ENCODE peak calls at places on chromosomes 6 and 20, in six cellular contexts. C, G, Z, D, T and F are unnamed samples.

GRCh38 chr20:47792021-47792618 is 6.8 kb upstream of the SULF2 start:
- DNase-seq in C (peak), T (peak), D (no peak), G (peak), Z (peak), F (peak)

GRCh38 chr6:154302111-154302752 is 54.4 kb downstream of the IPCEF1 start:
- DNase-seq in Z (peak), T (no peak), C (peak), D (no peak), G (no peak), F (peak)

GRCh38 chr6:5995705-5996686 is 10.7 kb downstream of the NRN1 start:
- DNase-seq in Z (no peak), C (peak), D (peak), G (peak), T (peak), F (no peak)

GRCh38 chr6:152634773-152635172 is 2.4 kb downstream of the SYNE1 start:
- DNase-seq in T (no peak), C (no peak), G (no peak), Z (no peak), D (peak), F (no peak)

GRCh38 chr6:79302341-79302740 is 67.9 kb upstream of the HMGN3 start:
- DNase-seq in T (no peak), C (no peak), Z (no peak), D (no peak), G (no peak), F (no peak)

GRCh38 chr6:167688123-167688522 is 138.6 kb upstream of the AFDN start:
- DNase-seq in T (no peak), G (no peak), C (no peak), D (peak), Z (no peak), F (no peak)

GRCh38 chr20:59564171-59564570 is 40.2 kb upstream of the PHACTR3 start:
- DNase-seq in G (no peak), C (no peak), D (no peak), Z (no peak), T (no peak), F (no peak)

GRCh38 chr6:163180874-163181541 is 233.5 kb upstream of the QKI start:
- DNase-seq in T (peak), C (peak), G (peak), Z (peak), D (no peak), F (no peak)

GRCh38 chr6:15253107-15254073 is 7.5 kb downstream of the JARID2 start:
- DNase-seq in Z (no peak), D (no peak), C (no peak), T (no peak), G (no peak), F (no peak)

GRCh38 chr20:48295445-48295903 is 510.2 kb upstream of the SULF2 start:
- DNase-seq in G (no peak), Z (peak), C (no peak), D (no peak), T (peak), F (peak)

GRCh38 chr6:146598785-146599405 is at the start of gene ADGB:
- DNase-seq in G (peak), D (peak), C (peak), Z (no peak), T (peak), F (no peak)

GRCh38 chr6:137659871-137660270 is 165.7 kb upstream of the OLIG3 start:
- DNase-seq in Z (no peak), D (no peak), T (no peak), G (no peak), C (no peak), F (no peak)

GRCh38 chr20:53087034-53087777 is 115.0 kb downstream of the TSHZ2 start:
- DNase-seq in Z (no peak), T (no peak), D (no peak), C (no peak), G (no peak), F (no peak)

GRCh38 chr6:15308445-15309213 is 62.8 kb downstream of the JARID2 start:
- DNase-seq in Z (no peak), T (no peak), D (no peak), G (no peak), C (no peak), F (no peak)

GRCh38 chr6:111997863-111998191 is 56.1 kb upstream of the CCN6 start:
- DNase-seq in D (no peak), G (peak), T (peak), Z (no peak), C (no peak), F (no peak)

GRCh38 chr20:1062334-1063015 is 55.9 kb upstream of the PSMF1 start:
- DNase-seq in C (peak), T (no peak), D (no peak), G (no peak), Z (no peak), F (no peak)

GRCh38 chr20:63099426-63100267 is 92.9 kb upstream of the BHLHE23 start:
- DNase-seq in Z (no peak), T (peak), G (peak), D (peak), C (peak), F (no peak)

GRCh38 chr6:137188855-137189254 is 15.4 kb upstream of the IL22RA2 start:
- DNase-seq in C (no peak), G (no peak), D (no peak), T (no peak), Z (no peak), F (no peak)

GRCh38 chr20:62685781-62686555 is 22.7 kb upstream of the NTSR1 start:
- DNase-seq in T (no peak), Z (no peak), D (peak), G (peak), C (peak), F (no peak)

GRCh38 chr20:38055294-38055693 is 21.7 kb downstream of the RPRD1B start:
- DNase-seq in G (no peak), Z (no peak), D (no peak), C (no peak), T (no peak), F (no peak)

GRCh38 chr6:35318200-35318844 is 20.7 kb downstream of the DEF6 start:
- DNase-seq in G (peak), Z (no peak), T (peak), D (no peak), C (peak), F (peak)

GRCh38 chr6:104639671-104640070 is 220.0 kb downstream of the HACE1 start:
- DNase-seq in C (no peak), G (no peak), D (no peak), Z (no peak), T (no peak), F (no peak)

GRCh38 chr20:9059931-9060330 is 9.0 kb upstream of the PLCB4 start:
- DNase-seq in T (no peak), C (no peak), D (no peak), G (no peak), Z (peak), F (no peak)

DNA sequence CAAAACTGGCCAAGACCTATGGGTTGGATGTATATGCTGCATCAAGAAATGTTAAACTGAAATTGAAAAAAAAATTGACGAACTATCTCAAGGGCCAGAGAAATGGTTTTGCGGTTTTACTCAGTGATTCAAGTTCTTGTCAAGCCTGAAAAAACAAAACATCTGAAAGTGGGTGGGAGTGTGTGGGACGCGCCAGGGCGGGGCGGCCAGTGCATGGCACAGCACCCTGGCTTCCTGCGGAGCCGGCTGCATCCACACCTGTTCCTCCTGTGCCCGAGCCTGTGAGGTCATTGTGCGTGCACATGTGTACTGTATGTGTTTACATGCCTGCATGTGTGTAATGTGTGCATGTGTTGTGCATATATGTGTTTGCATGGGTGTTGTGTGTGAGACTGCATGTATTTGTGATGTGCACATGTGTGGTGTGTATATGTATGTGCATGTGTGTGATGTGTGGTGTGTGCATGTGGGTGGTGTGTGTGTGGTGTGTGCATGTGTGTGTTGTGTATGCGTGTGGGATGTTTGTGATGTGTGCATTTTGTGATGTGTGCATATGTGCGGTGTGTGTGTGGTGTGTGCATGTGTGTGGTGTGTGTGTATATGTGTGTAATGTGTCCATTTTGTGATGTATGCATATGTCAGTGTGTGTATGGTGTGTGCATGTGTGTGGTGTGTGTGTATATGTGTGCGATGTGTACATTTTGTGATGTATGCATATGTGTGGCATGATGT is 59.8 kb downstream of the CDH4 start:
- DNase-seq in T (no peak), D (no peak), Z (peak), G (no peak), C (no peak), F (no peak)
- H3K4me3 ChIP-seq in T (no peak), D (no peak), Z (no peak), G (no peak), C (no peak), F (no peak)

GRCh38 chr6:150740453-150740852 is 125.0 kb upstream of the MTHFD1L start:
- DNase-seq in C (no peak), D (no peak), G (no peak), T (no peak), Z (no peak), F (no peak)

GRCh38 chr6:150739711-150740349 is 125.7 kb upstream of the MTHFD1L start:
- DNase-seq in D (no peak), C (no peak), Z (no peak), T (no peak), G (no peak), F (no peak)

GRCh38 chr6:150744522-150745260 is 120.8 kb upstream of the MTHFD1L start:
- DNase-seq in C (no peak), G (no peak), Z (no peak), T (no peak), D (no peak), F (no peak)

GRCh38 chr6:150738092-150738625 is 127.3 kb upstream of the MTHFD1L start:
- DNase-seq in T (no peak), G (no peak), C (no peak), Z (no peak), D (no peak), F (no peak)

GRCh38 chr6:150741633-150742200 is 123.8 kb upstream of the MTHFD1L start:
- DNase-seq in Z (no peak), G (no peak), C (no peak), D (no peak), T (no peak), F (no peak)
- TF ChIP-seq CTCF in Z (peak), G (peak), C (peak), D (peak), T (peak), F (peak)

DNA sequence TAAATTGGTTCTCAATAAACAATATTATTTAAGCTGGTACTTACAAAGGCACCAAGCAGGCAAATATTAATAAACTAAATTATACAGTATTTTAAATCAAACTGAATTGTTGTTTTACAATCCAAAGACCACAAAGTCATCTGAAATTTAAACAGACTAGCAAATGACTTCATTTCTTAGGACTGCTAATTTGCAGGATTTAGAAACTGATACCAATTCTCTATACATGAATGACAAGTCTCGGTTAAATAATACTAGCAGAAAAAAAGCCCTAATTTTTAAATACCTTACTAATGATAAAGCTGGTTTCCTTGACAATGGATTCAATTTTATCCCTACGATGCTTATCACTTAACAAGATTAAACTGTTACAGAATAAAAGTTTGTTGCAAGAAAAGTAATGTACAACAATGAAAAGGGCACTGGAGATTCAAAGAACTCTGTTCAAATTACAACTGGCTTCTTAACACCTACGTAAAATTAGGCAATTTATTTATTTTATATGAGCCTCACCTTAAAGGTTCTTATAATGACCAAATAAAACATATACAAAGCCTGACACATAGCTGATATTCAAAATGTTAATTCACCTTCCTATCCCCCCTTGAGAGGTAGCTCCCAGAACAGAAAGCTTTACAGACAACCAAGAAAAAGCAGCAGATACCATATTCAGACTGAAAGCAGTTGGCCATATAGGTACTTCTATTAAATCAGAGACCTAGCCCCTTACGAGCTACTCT is 33.1 kb downstream of the HBS1L start:
- DNase-seq in C (no peak), T (no peak), G (no peak), D (no peak), Z (no peak), F (no peak)
- H3K4me3 ChIP-seq in C (no peak), T (no peak), G (no peak), D (no peak), Z (no peak), F (no peak)

GRCh38 chr20:24460712-24461111 is 8.7 kb upstream of the SYNDIG1 start:
- DNase-seq in C (no peak), G (no peak), T (no peak), D (no peak), Z (no peak), F (no peak)
- TF ChIP-seq CTCF in C (no peak), G (no peak), T (no peak), D (no peak), Z (no peak), F (no peak)

GRCh38 chr20:5630071-5630470 is 120.1 kb upstream of the SHLD1 start:
- DNase-seq in Z (no peak), T (no peak), D (no peak), G (no peak), C (no peak), F (no peak)

GRCh38 chr20:5626603-5627002 is 123.6 kb upstream of the SHLD1 start:
- DNase-seq in C (no peak), G (no peak), Z (no peak), D (no peak), T (no peak), F (no peak)

DNA sequence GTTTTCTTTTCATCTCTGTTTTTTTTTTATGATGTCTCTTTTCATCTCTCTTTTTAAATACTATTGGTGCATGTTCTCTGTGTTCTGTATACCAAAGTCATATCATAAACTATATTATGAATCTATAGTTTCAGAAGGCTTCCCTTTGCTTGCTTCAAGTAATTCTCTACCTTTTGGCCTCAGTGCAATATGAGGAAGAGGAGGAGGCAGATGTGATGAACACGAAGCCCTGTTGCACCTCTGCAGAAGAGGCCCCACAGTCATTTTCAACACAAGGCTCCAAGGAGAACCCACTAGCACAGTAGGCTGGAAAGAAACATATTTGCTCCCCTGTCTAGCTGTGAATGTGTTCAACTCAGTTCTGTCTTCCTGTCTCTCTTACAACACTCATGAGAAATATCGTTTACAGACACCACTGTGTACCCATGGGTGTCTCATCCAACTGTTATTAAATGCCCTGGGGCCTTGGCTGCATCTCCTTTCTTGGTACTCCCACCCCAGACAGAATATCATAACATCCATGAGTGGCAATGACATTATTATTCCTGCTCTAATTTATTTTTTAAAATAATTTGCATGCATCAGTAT is 122.6 kb upstream of the SHLD1 start:
- DNase-seq in C (no peak), T (no peak), G (no peak), Z (no peak), D (no peak), F (no peak)
- H3K4me3 ChIP-seq in C (no peak), T (no peak), G (no peak), Z (no peak), D (no peak), F (no peak)

GRCh38 chr6:94074764-94075163 is 655.4 kb upstream of the EPHA7 start:
- DNase-seq in C (no peak), T (no peak), D (no peak), G (no peak), Z (no peak), F (no peak)

GRCh38 chr6:94071835-94072234 is 652.5 kb upstream of the EPHA7 start:
- DNase-seq in C (no peak), T (no peak), G (no peak), D (no peak), Z (no peak), F (no peak)
- TF ChIP-seq CTCF in C (no peak), T (no peak), G (peak), D (no peak), Z (peak), F (peak)

GRCh38 chr6:27095914-27096313 is 151.6 kb upstream of the PRSS16 start:
- DNase-seq in T (no peak), Z (no peak), D (no peak), C (no peak), G (no peak), F (no peak)

GRCh38 chr6:27098956-27099355 is 148.5 kb upstream of the PRSS16 start:
- DNase-seq in C (no peak), D (no peak), T (no peak), G (no peak), Z (no peak), F (no peak)

GRCh38 chr6:27092316-27092692 is 155.2 kb upstream of the PRSS16 start:
- DNase-seq in G (no peak), T (no peak), D (no peak), C (no peak), Z (no peak), F (no peak)

GRCh38 chr6:27100921-27101320 is 146.6 kb upstream of the PRSS16 start:
- DNase-seq in T (no peak), G (no peak), D (no peak), C (no peak), Z (no peak), F (no peak)

GRCh38 chr6:27096834-27097511 is 150.5 kb upstream of the PRSS16 start:
- DNase-seq in G (no peak), T (peak), D (no peak), C (peak), Z (no peak), F (no peak)
- H3K4me3 ChIP-seq in G (peak), T (peak), D (peak), C (peak), Z (peak), F (peak)

GRCh38 chr6:118894425-118895240 is 681 bp downstream of the ASF1A start:
- DNase-seq in G (peak), T (peak), D (peak), Z (no peak), C (peak), F (no peak)
- TF ChIP-seq CTCF in G (no peak), T (no peak), D (no peak), Z (no peak), C (no peak), F (no peak)

GRCh38 chr6:3058957-3059356 is 9.3 kb upstream of the RIPK1 start:
- DNase-seq in C (no peak), G (no peak), Z (no peak), D (no peak), T (no peak), F (no peak)

GRCh38 chr6:3052481-3053230 is 15.6 kb upstream of the RIPK1 start:
- DNase-seq in G (no peak), C (no peak), Z (no peak), T (no peak), D (no peak), F (no peak)

GRCh38 chr6:3057063-3057462 is 11.2 kb upstream of the RIPK1 start:
- DNase-seq in T (no peak), Z (no peak), C (no peak), G (no peak), D (no peak), F (no peak)

DNA sequence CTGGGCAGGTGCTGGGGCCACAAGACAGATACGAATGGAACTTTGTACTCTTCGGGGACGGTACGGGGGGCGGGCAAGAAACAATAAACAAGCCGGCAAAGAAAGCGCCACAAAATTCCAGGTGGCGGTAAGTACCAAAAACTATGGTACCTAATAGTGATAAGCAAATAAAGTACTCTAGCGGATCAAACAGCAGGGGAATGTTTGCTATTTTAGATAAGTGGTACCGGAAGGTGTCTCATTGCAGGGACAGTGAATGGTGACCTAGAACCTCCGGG is 15.1 kb upstream of the RIPK1 start:
- DNase-seq in D (no peak), G (no peak), Z (no peak), T (no peak), C (no peak), F (no peak)
- H3K4me3 ChIP-seq in D (peak), G (peak), Z (peak), T (peak), C (peak), F (peak)